ENCODE peak calls at places on chromosomes 4 and X, in eight cellular contexts. R, K, V, F, J, I, D and P are unnamed samples.

GRCh38 chrX:11064851-11065600 is 46.1 kb upstream of the HCCS start:
- DNase-seq in R (no peak), K (no peak), V (peak; percentile 29), F (peak; percentile 4), J (no peak), I (peak; percentile 45), D (no peak), P (no peak)

GRCh38 chr4:123361195-123361861 is 35.3 kb upstream of the SPRY1 start:
- DNase-seq in R (peak; percentile 72), K (no peak), V (no peak), F (no peak), J (no peak), I (peak; percentile 55), D (no peak), P (no peak)

GRCh38 chrX:17860811-17861495 is at the start of gene RAI2:
- DNase-seq in R (peak; percentile 14), K (no peak), V (no peak), F (peak; percentile 20), J (no peak), I (no peak), D (no peak), P (peak; percentile 8)

GRCh38 chrX:135931644-135932487 is 38.4 kb downstream of the SAGE1 start:
- DNase-seq in R (peak; percentile 1), K (peak; percentile 1), V (peak; percentile 14), F (peak; percentile 10), J (no peak), I (peak; percentile 11), D (peak; percentile 37), P (peak; percentile 39)

GRCh38 chr4:20251796-20252655 is at the start of gene SLIT2:
- DNase-seq in R (peak; percentile 28), K (no peak), V (peak; percentile 52), F (peak; percentile 78), J (no peak), I (peak; percentile 55), D (peak; percentile 17), P (peak; percentile 18)

GRCh38 chr4:184357783-184358182 is 116.6 kb downstream of the IRF2 start:
- DNase-seq in R (peak; percentile 29), K (no peak), V (no peak), F (no peak), J (no peak), I (no peak), D (no peak), P (no peak)

GRCh38 chrX:97524340-97524739 is 640.6 kb downstream of the RPA4 start:
- DNase-seq in R (no peak), K (no peak), V (no peak), F (no peak), J (no peak), I (no peak), D (no peak), P (no peak)

GRCh38 chr4:170400346-170400745 is 310.6 kb upstream of the AADAT start:
- DNase-seq in R (no peak), K (no peak), V (no peak), F (no peak), J (no peak), I (peak; percentile 17), D (no peak), P (no peak)